ENCODE peak calls at places on chromosomes 4 and X, in four cellular contexts. One of them, this sample, is unnamed.

GRCh38 chr4:67776746-67777145 is 22.6 kb upstream of the GNRHR start:
- DNase-seq in thoracic aorta: no peak
- DNase-seq in psoas muscle: no peak
- DNase-seq in lower lobe of right lung: no peak
- DNase-seq in this sample: no peak

GRCh38 chr4:29805245-29805644 is 914.9 kb upstream of the PCDH7 start:
- DNase-seq in psoas muscle: no peak
- DNase-seq in thoracic aorta: no peak
- DNase-seq in lower lobe of right lung: no peak
- DNase-seq in this sample: no peak

GRCh38 chr4:34158883-34159282 is 2085.4 kb downstream of the ARAP2 start:
- DNase-seq in thoracic aorta: no peak
- DNase-seq in psoas muscle: no peak
- DNase-seq in lower lobe of right lung: no peak
- DNase-seq in this sample: no peak

GRCh38 chrX:153966841-153967535 is 4.6 kb downstream of the HCFC1 start:
- DNase-seq in lower lobe of right lung: no peak
- DNase-seq in thoracic aorta: no peak
- DNase-seq in psoas muscle: peak; percentile 49
- DNase-seq in this sample: no peak

GRCh38 chr4:157265281-157265680 is 44.8 kb downstream of the GRIA2 start:
- DNase-seq in lower lobe of right lung: no peak
- DNase-seq in psoas muscle: peak; percentile 65
- DNase-seq in thoracic aorta: no peak
- DNase-seq in this sample: no peak

GRCh38 chr4:119314356-119314755 is 7.6 kb downstream of the FABP2 start:
- DNase-seq in lower lobe of right lung: no peak
- DNase-seq in thoracic aorta: no peak
- DNase-seq in psoas muscle: no peak
- DNase-seq in this sample: no peak

GRCh38 chr4:40924096-40924792 is 174.5 kb downstream of the NSUN7 start:
- DNase-seq in thoracic aorta: no peak
- DNase-seq in lower lobe of right lung: peak; percentile 81
- DNase-seq in psoas muscle: peak; percentile 80
- DNase-seq in this sample: no peak

GRCh38 chrX:28120076-28120475 is 138.8 kb upstream of the DCAF8L1 start:
- DNase-seq in lower lobe of right lung: no peak
- DNase-seq in thoracic aorta: no peak
- DNase-seq in psoas muscle: no peak
- DNase-seq in this sample: no peak

GRCh38 chr4:147786031-147786430 is 54.1 kb downstream of the ARHGAP10 start:
- DNase-seq in thoracic aorta: no peak
- DNase-seq in psoas muscle: no peak
- DNase-seq in lower lobe of right lung: no peak
- DNase-seq in this sample: no peak

GRCh38 chr4:86976801-86977485 is 42.1 kb downstream of the AFF1 start:
- DNase-seq in lower lobe of right lung: no peak
- DNase-seq in psoas muscle: no peak
- DNase-seq in thoracic aorta: no peak
- DNase-seq in this sample: no peak

GRCh38 chrX:108732630-108733321 is 3.6 kb downstream of the IRS4 start:
- DNase-seq in lower lobe of right lung: no peak
- DNase-seq in thoracic aorta: no peak
- DNase-seq in psoas muscle: no peak
- DNase-seq in this sample: no peak

GRCh38 chr4:89469930-89470375 is 162.4 kb upstream of the GPRIN3 start:
- DNase-seq in lower lobe of right lung: no peak
- DNase-seq in psoas muscle: no peak
- DNase-seq in thoracic aorta: no peak
- DNase-seq in this sample: no peak

GRCh38 chr4:84338367-84338766 is 160.7 kb downstream of the NKX6-1 start:
- DNase-seq in psoas muscle: no peak
- DNase-seq in thoracic aorta: no peak
- DNase-seq in lower lobe of right lung: no peak
- DNase-seq in this sample: no peak

GRCh38 chr4:30717208-30718020 is 2.8 kb upstream of the PCDH7 start:
- DNase-seq in thoracic aorta: no peak
- DNase-seq in lower lobe of right lung: peak; percentile 51
- DNase-seq in psoas muscle: peak; percentile 52
- DNase-seq in this sample: no peak

GRCh38 chr4:119648398-119648797 is 19.8 kb upstream of the PDE5A start:
- DNase-seq in lower lobe of right lung: no peak
- DNase-seq in psoas muscle: no peak
- DNase-seq in thoracic aorta: no peak
- DNase-seq in this sample: no peak

GRCh38 chr4:185524888-185525863 is 10.1 kb downstream of the PDLIM3 start:
- DNase-seq in lower lobe of right lung: no peak
- DNase-seq in thoracic aorta: no peak
- DNase-seq in psoas muscle: peak; percentile 85
- DNase-seq in this sample: no peak

GRCh38 chrX:40166582-40166981 is 68.8 kb upstream of the BCOR start:
- DNase-seq in psoas muscle: peak; percentile 56
- DNase-seq in lower lobe of right lung: no peak
- DNase-seq in thoracic aorta: no peak
- DNase-seq in this sample: no peak

GRCh38 chr4:148735432-148736155 is 293.4 kb upstream of the NR3C2 start:
- DNase-seq in lower lobe of right lung: no peak
- DNase-seq in thoracic aorta: no peak
- DNase-seq in psoas muscle: no peak
- DNase-seq in this sample: no peak

GRCh38 chr4:101667348-101667747 is 123.2 kb upstream of the BANK1 start:
- DNase-seq in lower lobe of right lung: no peak
- DNase-seq in thoracic aorta: no peak
- DNase-seq in psoas muscle: no peak
- DNase-seq in this sample: no peak

GRCh38 chr4:140726776-140727500 is 29.2 kb downstream of the TBC1D9 start:
- DNase-seq in thoracic aorta: no peak
- DNase-seq in lower lobe of right lung: no peak
- DNase-seq in psoas muscle: no peak
- DNase-seq in this sample: no peak

GRCh38 chr4:38691251-38692008 is 27.4 kb downstream of the KLF3 start:
- DNase-seq in thoracic aorta: no peak
- DNase-seq in lower lobe of right lung: no peak
- DNase-seq in psoas muscle: no peak
- DNase-seq in this sample: no peak

GRCh38 chrX:45903781-45904201 is 641.4 kb downstream of the ZNF674 start:
- DNase-seq in psoas muscle: no peak
- DNase-seq in lower lobe of right lung: no peak
- DNase-seq in thoracic aorta: no peak
- DNase-seq in this sample: no peak

GRCh38 chr4:185955817-185956542 is 113.0 kb upstream of the TLR3 start:
- DNase-seq in psoas muscle: no peak
- DNase-seq in thoracic aorta: no peak
- DNase-seq in lower lobe of right lung: no peak
- DNase-seq in this sample: no peak

GRCh38 chr4:48546336-48546735 is 56.3 kb downstream of the ZAR1 start:
- DNase-seq in lower lobe of right lung: no peak
- DNase-seq in thoracic aorta: no peak
- DNase-seq in psoas muscle: no peak
- DNase-seq in this sample: no peak

GRCh38 chr4:155820887-155821529 is 45.1 kb downstream of the ASIC5 start:
- DNase-seq in lower lobe of right lung: no peak
- DNase-seq in thoracic aorta: no peak
- DNase-seq in psoas muscle: no peak
- DNase-seq in this sample: no peak

GRCh38 chrX:130118396-130118795 is 8.1 kb upstream of the ELF4 start:
- DNase-seq in psoas muscle: no peak
- DNase-seq in thoracic aorta: no peak
- DNase-seq in lower lobe of right lung: no peak
- DNase-seq in this sample: no peak

GRCh38 chrX:72394518-72395163 is 88.9 kb upstream of the CITED1 start:
- DNase-seq in lower lobe of right lung: no peak
- DNase-seq in psoas muscle: peak; percentile 76
- DNase-seq in thoracic aorta: no peak
- DNase-seq in this sample: peak; percentile 74

GRCh38 chr4:2442175-2442993 is 23.6 kb downstream of the CFAP99 start:
- DNase-seq in thoracic aorta: no peak
- DNase-seq in psoas muscle: peak; percentile 34
- DNase-seq in lower lobe of right lung: no peak
- DNase-seq in this sample: no peak

GRCh38 chr4:40552536-40552935 is 77.1 kb downstream of the RBM47 start:
- DNase-seq in thoracic aorta: no peak
- DNase-seq in psoas muscle: no peak
- DNase-seq in lower lobe of right lung: no peak
- DNase-seq in this sample: no peak

GRCh38 chrX:110341189-110342035 is 17.2 kb upstream of the RTL9 start:
- DNase-seq in psoas muscle: no peak
- DNase-seq in lower lobe of right lung: no peak
- DNase-seq in thoracic aorta: no peak
- DNase-seq in this sample: no peak

GRCh38 chr4:56874166-56874565 is 33.5 kb upstream of the REST start:
- DNase-seq in thoracic aorta: no peak
- DNase-seq in psoas muscle: no peak
- DNase-seq in lower lobe of right lung: no peak
- DNase-seq in this sample: no peak

GRCh38 chr4:81827568-81828202 is 356.0 kb upstream of the RASGEF1B start:
- DNase-seq in lower lobe of right lung: no peak
- DNase-seq in thoracic aorta: no peak
- DNase-seq in psoas muscle: no peak
- DNase-seq in this sample: no peak

GRCh38 chr4:159269143-159269542 is 166.3 kb downstream of the RAPGEF2 start:
- DNase-seq in thoracic aorta: no peak
- DNase-seq in psoas muscle: no peak
- DNase-seq in lower lobe of right lung: no peak
- DNase-seq in this sample: no peak

GRCh38 chr4:139416073-139416673 is 37.7 kb upstream of the RAB33B start:
- DNase-seq in psoas muscle: no peak
- DNase-seq in thoracic aorta: no peak
- DNase-seq in lower lobe of right lung: no peak
- DNase-seq in this sample: no peak

GRCh38 chr4:147076179-147076578 is 130.5 kb upstream of the TTC29 start:
- DNase-seq in psoas muscle: no peak
- DNase-seq in lower lobe of right lung: no peak
- DNase-seq in thoracic aorta: no peak
- DNase-seq in this sample: no peak

GRCh38 chrX:20680998-20681397 is 414.3 kb upstream of the RPS6KA3 start:
- DNase-seq in thoracic aorta: no peak
- DNase-seq in lower lobe of right lung: no peak
- DNase-seq in psoas muscle: no peak
- DNase-seq in this sample: no peak

GRCh38 chr4:170229021-170229420 is 139.3 kb upstream of the AADAT start:
- DNase-seq in lower lobe of right lung: no peak
- DNase-seq in psoas muscle: no peak
- DNase-seq in thoracic aorta: no peak
- DNase-seq in this sample: no peak

DNA sequence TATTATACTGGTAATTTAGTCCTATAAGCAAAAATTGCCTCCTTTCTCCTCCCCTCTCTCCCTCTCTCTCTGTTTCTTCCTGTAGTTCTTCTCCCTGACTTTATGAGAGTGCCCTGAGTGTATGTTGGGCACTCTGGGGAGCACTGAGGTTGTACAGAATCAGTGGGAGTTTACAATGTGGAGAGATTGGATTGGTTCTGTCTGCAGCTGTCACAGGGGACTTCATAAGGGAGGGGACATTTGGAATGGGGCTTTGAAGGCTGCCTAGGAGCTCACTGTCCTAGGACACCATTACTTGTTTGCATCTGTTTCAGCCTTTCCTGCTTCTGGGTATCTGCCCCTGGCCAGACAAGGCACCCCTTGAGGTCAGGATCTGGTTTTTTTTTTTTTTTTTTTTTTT is 22.9 kb downstream of the SH3TC1 start:
- DNase-seq in thoracic aorta: no peak
- DNase-seq in lower lobe of right lung: no peak
- DNase-seq in psoas muscle: no peak
- DNase-seq in this sample: no peak
- H3K27ac ChIP-seq in thoracic aorta: peak overlapping the region; percentile 10
- H3K27ac ChIP-seq in lower lobe of right lung: peak overlapping the region; percentile 51
- H3K27ac ChIP-seq in psoas muscle: no peak overlapping the region
- H3K27ac ChIP-seq in this sample: no peak overlapping the region

GRCh38 chr4:168848977-168849687 is 160.9 kb downstream of the CBR4 start:
- DNase-seq in lower lobe of right lung: no peak
- DNase-seq in thoracic aorta: no peak
- DNase-seq in psoas muscle: no peak
- DNase-seq in this sample: no peak
- H3K4me3 ChIP-seq in lower lobe of right lung: peak overlapping the region; percentile 4
- H3K4me3 ChIP-seq in thoracic aorta: peak overlapping the region; percentile 49
- H3K4me3 ChIP-seq in psoas muscle: peak overlapping the region; percentile 27
- H3K4me3 ChIP-seq in this sample: peak overlapping the region; percentile 64

GRCh38 chrX:16215660-16216059 is 48.4 kb downstream of the MAGEB17 start:
- DNase-seq in psoas muscle: no peak
- DNase-seq in thoracic aorta: no peak
- DNase-seq in lower lobe of right lung: no peak
- DNase-seq in this sample: no peak
- TF ChIP-seq CTCF in psoas muscle: no peak
- TF ChIP-seq CTCF in thoracic aorta: no peak
- TF ChIP-seq CTCF in lower lobe of right lung: no peak
- TF ChIP-seq CTCF in this sample: no peak

GRCh38 chrX:11151799-11152591 is 40.9 kb downstream of the HCCS start:
- DNase-seq in lower lobe of right lung: no peak
- DNase-seq in thoracic aorta: no peak
- DNase-seq in psoas muscle: no peak
- DNase-seq in this sample: no peak
- H3K27ac ChIP-seq in lower lobe of right lung: no peak overlapping the region
- H3K27ac ChIP-seq in thoracic aorta: no peak overlapping the region
- H3K27ac ChIP-seq in psoas muscle: no peak overlapping the region
- H3K27ac ChIP-seq in this sample: no peak overlapping the region

DNA sequence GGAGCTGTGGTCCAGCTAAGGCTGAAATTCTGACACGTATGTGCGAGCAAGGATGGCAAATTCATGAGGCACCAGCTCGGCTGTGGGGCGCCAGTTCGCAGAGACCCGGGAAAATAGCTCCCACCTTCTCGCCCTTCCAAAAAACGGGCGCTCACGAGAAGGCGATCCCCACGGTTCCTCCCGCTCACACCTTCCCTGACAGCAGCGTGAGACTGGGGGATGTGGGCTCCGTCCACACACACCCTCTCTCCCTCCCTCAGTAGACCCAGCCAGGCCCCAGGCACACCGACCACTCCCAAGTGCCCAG is 584 bp downstream of the GPC3 start:
- DNase-seq in psoas muscle: no peak
- DNase-seq in lower lobe of right lung: no peak
- DNase-seq in thoracic aorta: no peak
- DNase-seq in this sample: no peak
- H3K4me3 ChIP-seq in psoas muscle: peak overlapping the region; percentile 58
- H3K4me3 ChIP-seq in lower lobe of right lung: peak overlapping the region; percentile 44
- H3K4me3 ChIP-seq in thoracic aorta: no peak overlapping the region
- H3K4me3 ChIP-seq in this sample: peak overlapping the region; percentile 75

DNA sequence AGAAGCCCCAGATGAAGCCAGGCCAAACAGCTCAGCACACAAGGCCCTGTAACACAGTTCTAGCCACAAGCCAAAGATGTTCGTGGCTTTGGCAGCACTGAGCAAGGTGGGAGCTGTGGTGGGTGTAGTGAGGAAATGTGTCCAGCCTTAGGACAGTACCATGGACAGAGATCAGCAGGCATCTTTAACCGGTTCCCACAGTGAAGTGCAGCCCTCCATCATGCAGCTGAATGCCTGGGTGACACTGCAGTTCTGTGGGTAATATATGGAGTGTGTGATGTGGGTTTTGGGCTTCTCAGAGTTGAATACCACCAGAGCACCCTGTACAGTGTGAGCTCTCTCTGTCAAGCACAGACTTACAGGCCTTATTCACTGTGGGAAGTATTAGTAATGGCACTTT is 6.0 kb upstream of the NEXMIF start:
- DNase-seq in psoas muscle: no peak
- DNase-seq in lower lobe of right lung: no peak
- DNase-seq in thoracic aorta: no peak
- DNase-seq in this sample: no peak
- TF ChIP-seq CTCF in psoas muscle: no peak
- TF ChIP-seq CTCF in lower lobe of right lung: no peak
- TF ChIP-seq CTCF in thoracic aorta: no peak
- TF ChIP-seq CTCF in this sample: no peak

This sample was measured in coronary artery.